ENCODE peak calls at places on chromosomes 11 and 22, in four cellular contexts. L, X, F and U are unnamed samples.

GRCh38 chr22:50733521-50734342 is 4.3 kb upstream of the ACR start:
- DNase-seq in L (no peak), X (no peak), F (no peak), U (peak)

GRCh38 chr22:46687460-46687859 is 50.6 kb downstream of the CERK start:
- DNase-seq in L (no peak), X (no peak), F (no peak), U (no peak)

GRCh38 chr11:25794804-25795203 is 537.1 kb upstream of the ANO3 start:
- DNase-seq in L (no peak), X (no peak), F (no peak), U (no peak)

GRCh38 chr11:103624708-103625623 is 411.5 kb upstream of the DDI1 start:
- DNase-seq in L (no peak), X (no peak), F (peak), U (peak)

GRCh38 chr22:24474649-24475048 is 20.5 kb upstream of the UPB1 start:
- DNase-seq in L (no peak), X (no peak), F (no peak), U (peak)

GRCh38 chr22:29712119-29712518 is 7.7 kb upstream of the CABP7 start:
- DNase-seq in L (no peak), X (no peak), F (no peak), U (no peak)

GRCh38 chr11:34827239-34827638 is 88.9 kb downstream of the APIP start:
- DNase-seq in L (no peak), X (no peak), F (no peak), U (no peak)

GRCh38 chr22:26718905-26719304 is 61.5 kb downstream of the MIAT start:
- DNase-seq in L (no peak), X (no peak), F (peak), U (peak)

GRCh38 chr11:10017050-10017449 is 277.0 kb downstream of the SBF2 start:
- DNase-seq in L (no peak), X (no peak), F (no peak), U (peak)

GRCh38 chr11:44766972-44767278 is 40.2 kb downstream of the TSPAN18 start:
- DNase-seq in L (no peak), X (no peak), F (no peak), U (peak)

GRCh38 chr11:2564588-2565440 is 120.0 kb downstream of the KCNQ1 start:
- DNase-seq in L (no peak), X (no peak), F (no peak), U (no peak)

GRCh38 chr11:33734441-33735165 is 1.6 kb downstream of the CD59 start:
- DNase-seq in L (no peak), X (no peak), F (no peak), U (no peak)

GRCh38 chr22:44384563-44384940 is 71.8 kb upstream of the SHISAL1 start:
- DNase-seq in L (no peak), X (no peak), F (no peak), U (no peak)

GRCh38 chr22:24404561-24405275 is 22.7 kb upstream of the ADORA2A start:
- DNase-seq in L (no peak), X (no peak), F (no peak), U (no peak)

GRCh38 chr11:110830344-110831141 is 118.3 kb upstream of the ARHGAP20 start:
- DNase-seq in L (no peak), X (no peak), F (no peak), U (peak)

GRCh38 chr11:57276857-57277505 is 39.9 kb upstream of the APLNR start:
- DNase-seq in L (no peak), X (no peak), F (no peak), U (peak)

GRCh38 chr22:33544707-33545106 is 375.6 kb downstream of the LARGE1 start:
- DNase-seq in L (no peak), X (no peak), F (no peak), U (peak)

GRCh38 chr11:62716816-62717215 is 9.3 kb downstream of the GNG3 start:
- DNase-seq in L (no peak), X (no peak), F (no peak), U (no peak)

GRCh38 chr22:46049726-46050450 is 72.9 kb upstream of the WNT7B start:
- DNase-seq in L (no peak), X (no peak), F (no peak), U (no peak)

GRCh38 chr11:66638177-66639065 is at the start of gene RBM4:
- DNase-seq in L (peak), X (peak), F (peak), U (peak)

DNA sequence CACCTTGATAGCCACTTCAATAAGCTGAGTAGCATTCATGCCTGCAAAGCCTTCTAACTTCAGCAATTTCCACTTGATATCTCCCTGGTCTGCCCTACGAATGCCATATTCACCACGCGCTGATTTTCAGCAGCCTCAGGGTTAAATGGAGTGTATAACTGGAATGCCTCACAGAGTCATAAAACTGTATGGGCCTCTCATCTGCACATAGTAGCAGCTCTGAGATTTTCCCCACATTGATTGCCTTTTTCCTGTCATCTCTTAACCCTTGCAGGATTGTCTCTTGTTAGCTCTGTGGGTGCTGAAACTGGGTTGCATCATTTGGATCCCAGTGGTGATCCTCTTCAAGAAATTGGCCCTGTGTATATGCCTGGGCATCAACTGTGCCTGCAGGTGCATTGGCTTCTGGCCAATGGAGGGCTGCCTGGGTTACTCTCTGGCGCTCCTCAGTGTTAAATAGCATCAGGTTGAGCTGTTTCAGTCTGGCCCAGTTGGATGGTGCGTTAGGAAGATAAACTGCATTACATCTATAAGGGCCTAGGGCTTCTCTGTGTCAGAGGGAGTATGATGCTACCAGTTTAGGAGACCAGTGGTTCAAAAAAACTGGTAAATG is 17.4 kb upstream of the GLYATL1 start:
- DNase-seq in L (no peak), X (no peak), F (no peak), U (no peak)
- TF ChIP-seq MAZ in L (no peak), X (no peak), F (no peak), U (no peak)

GRCh38 chr11:24793479-24793878 is 296.6 kb downstream of the LUZP2 start:
- DNase-seq in L (no peak), X (no peak), F (no peak), U (peak)
- TF ChIP-seq MAZ in L (no peak), X (no peak), F (no peak), U (no peak)

GRCh38 chr11:65159005-65159404 is 11.0 kb upstream of the SPDYC start:
- DNase-seq in L (no peak), X (no peak), F (no peak), U (no peak)
- TF ChIP-seq MAZ in L (no peak), X (no peak), F (no peak), U (no peak)

DNA sequence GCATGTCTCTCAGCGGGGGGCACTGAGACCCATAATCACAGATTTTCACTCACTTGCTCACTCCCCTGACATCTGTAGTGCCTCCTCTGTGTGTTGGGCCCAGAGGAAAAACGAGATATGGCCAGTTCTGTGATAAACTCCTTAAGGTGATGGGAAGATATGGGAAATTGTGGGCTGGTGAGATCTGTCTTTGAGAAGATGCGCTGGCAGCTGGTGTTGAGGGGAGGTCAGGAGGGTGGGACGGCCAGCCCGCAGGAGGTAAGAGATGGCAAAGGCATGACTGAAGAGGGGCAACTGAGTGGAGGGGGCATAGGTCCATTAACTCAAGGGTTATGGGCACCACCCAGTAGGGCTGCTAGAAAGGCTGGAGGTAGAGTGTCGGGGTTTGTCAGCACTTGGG is 60.1 kb upstream of the CLTCL1 start:
- DNase-seq in L (no peak), X (no peak), F (no peak), U (no peak)
- TF ChIP-seq MAZ in L (no peak), X (no peak), F (no peak), U (no peak)

DNA sequence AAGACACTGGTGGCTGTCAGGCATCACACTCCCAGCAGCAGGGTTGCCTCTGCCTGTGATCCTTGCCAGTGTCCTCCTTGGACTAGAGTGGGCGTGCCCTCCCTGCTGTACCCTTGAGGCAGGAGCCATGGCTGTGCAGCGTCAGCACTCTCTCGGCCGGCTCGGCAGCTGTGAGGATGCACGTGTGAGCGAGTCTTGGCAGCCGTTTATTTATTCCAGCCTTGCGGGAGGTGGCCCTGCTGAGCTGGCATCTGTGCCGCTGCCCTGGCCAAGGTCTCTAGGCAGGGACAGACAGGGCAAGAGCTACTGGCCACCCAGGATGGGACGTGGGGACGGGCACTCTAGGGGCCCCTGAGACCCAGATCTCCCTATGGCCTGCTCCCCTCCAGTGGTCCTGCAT is 33.9 kb downstream of the TSPAN4 start:
- DNase-seq in L (no peak), X (no peak), F (no peak), U (peak)
- TF ChIP-seq MAZ in L (no peak), X (no peak), F (no peak), U (no peak)

DNA sequence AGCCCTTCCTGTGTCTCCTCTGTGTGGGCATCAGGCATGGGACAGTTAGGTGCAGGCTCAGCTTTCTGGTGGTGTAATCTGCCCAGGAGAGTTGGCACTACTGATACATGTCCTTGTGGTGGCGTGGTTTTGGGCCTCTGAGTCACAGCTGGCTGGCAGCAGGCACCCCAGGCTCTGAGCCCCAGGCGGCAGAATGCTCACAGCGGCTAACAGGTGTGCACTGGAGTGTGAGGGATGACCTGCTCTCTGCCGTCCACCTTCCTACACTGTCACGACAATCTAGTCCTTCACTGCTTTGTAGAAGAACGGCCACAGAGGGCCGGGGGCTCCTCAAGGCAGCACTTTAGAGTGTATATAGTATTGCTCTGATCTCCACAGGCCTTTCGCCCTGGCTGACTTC is 100.3 kb upstream of the PITPNB start:
- DNase-seq in L (no peak), X (no peak), F (no peak), U (no peak)
- TF ChIP-seq MAZ in L (no peak), X (no peak), F (no peak), U (no peak)

GRCh38 chr11:118792642-118793124 is 1.7 kb upstream of the DDX6 start:
- DNase-seq in L (peak), X (peak), F (peak), U (peak)
- TF ChIP-seq MAZ in L (no peak), X (no peak), F (no peak), U (no peak)

DNA sequence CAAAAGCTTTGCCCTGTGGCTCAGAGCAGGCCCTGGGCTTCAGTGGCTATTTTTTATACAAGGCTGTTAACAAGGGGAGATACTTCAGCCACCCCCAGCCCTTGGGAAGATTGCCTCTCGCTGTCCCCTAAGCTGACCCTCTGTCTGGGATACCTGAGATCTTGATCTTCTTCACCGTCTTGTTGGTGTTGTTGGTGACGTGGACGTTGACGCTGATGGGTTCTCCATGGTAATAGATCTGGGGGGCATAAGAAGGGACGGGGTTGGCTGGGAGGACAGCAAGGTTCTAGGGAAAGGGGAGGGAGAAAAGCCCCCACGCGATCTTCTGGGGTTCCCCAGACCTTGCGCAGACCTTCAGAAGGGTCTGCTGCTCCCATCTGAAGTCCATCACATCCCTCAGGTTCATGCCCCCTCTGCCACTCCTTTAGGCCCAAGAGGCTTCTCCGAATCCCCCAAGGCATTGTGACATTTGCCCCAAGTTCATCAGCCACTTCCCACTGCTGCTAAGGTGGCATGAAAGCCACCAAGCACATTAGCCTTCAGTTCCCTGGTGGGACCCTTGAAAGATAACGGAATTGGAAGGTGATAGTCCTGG is 36.7 kb downstream of the TPBGL start:
- DNase-seq in L (no peak), X (no peak), F (no peak), U (no peak)
- TF ChIP-seq MAZ in L (no peak), X (no peak), F (no peak), U (no peak)